ENCODE peak calls at places on chromosome 17, in six cellular contexts. N is OCI-LY7, F is astrocyte of the spinal cord, W is lower leg skin, S is fibroblast of mammary gland, J is kidney epithelial cell. V is an unnamed sample.
A peak's percentile ranks its signal among the peaks of the same experiment; 100 is the strongest.

GRCh38 chr17:9512323-9513168 is 63.1 kb downstream of the STX8 start:
- DNase-seq in F (peak; percentile 86), N (no peak), S (peak; percentile 79), J (peak; percentile 26), W (no peak), V (peak; percentile 86)

GRCh38 chr17:43679911-43680310 is 18.2 kb upstream of the MEOX1 start:
- DNase-seq in S (no peak), N (no peak), W (no peak), F (no peak), J (no peak), V (no peak)

GRCh38 chr17:19260958-19261357 is 23.8 kb downstream of the EPN2 start:
- DNase-seq in F (no peak), S (no peak), W (no peak), J (no peak), N (no peak), V (no peak)

GRCh38 chr17:80791758-80792284 is 199.8 kb upstream of the CHMP6 start:
- DNase-seq in S (peak; percentile 99), W (peak; percentile 93), J (peak; percentile 82), N (no peak), F (peak; percentile 96), V (peak; percentile 97)

GRCh38 chr17:40180694-40181093 is 3.4 kb downstream of the RAPGEFL1 start:
- DNase-seq in S (no peak), N (no peak), F (no peak), W (peak; percentile 92), J (no peak), V (no peak)

GRCh38 chr17:81440511-81441244 is 45.4 kb downstream of the BAHCC1 start:
- DNase-seq in F (no peak), W (no peak), N (peak; percentile 81), S (no peak), J (no peak), V (no peak)

GRCh38 chr17:40448213-40448638 is 5.0 kb downstream of the IGFBP4 start:
- DNase-seq in S (peak; percentile 67), F (no peak), N (no peak), W (no peak), J (no peak), V (peak; percentile 34)

GRCh38 chr17:78621720-78622490 is 44.7 kb upstream of the DNAH17 start:
- DNase-seq in N (no peak), F (no peak), W (no peak), J (no peak), S (no peak), V (no peak)

GRCh38 chr17:13029340-13029739 is 11.5 kb upstream of the ELAC2 start:
- DNase-seq in F (no peak), W (peak; percentile 8), N (no peak), J (no peak), S (no peak), V (no peak)

GRCh38 chr17:82215095-82215971 is 2.7 kb upstream of the CCDC57 start:
- DNase-seq in F (no peak), W (peak; percentile 84), S (no peak), J (no peak), N (no peak), V (peak; percentile 36)

GRCh38 chr17:7213895-7214299 is 5.7 kb downstream of the DLG4 start:
- DNase-seq in N (peak; percentile 86), W (peak; percentile 91), F (peak; percentile 79), S (peak; percentile 80), J (no peak), V (peak; percentile 85)

GRCh38 chr17:76869878-76870714 is 1.9 kb downstream of the MGAT5B start:
- DNase-seq in N (no peak), F (no peak), S (no peak), W (no peak), J (no peak), V (no peak)

GRCh38 chr17:79746955-79747507 is 16.3 kb downstream of the ENPP7 start:
- DNase-seq in F (no peak), N (no peak), W (no peak), J (no peak), S (no peak), V (peak; percentile 6)

GRCh38 chr17:78142113-78142861 is 3.9 kb upstream of the C17orf99 start:
- DNase-seq in F (peak; percentile 55), N (no peak), W (peak; percentile 87), J (peak; percentile 93), S (peak; percentile 78), V (no peak)

GRCh38 chr17:80990921-80991644 is 558 bp upstream of the CHMP6 start:
- DNase-seq in J (no peak), S (no peak), F (no peak), N (no peak), W (peak; percentile 82), V (no peak)

GRCh38 chr17:34579979-34580684 is 750 bp downstream of the TMEM132E start:
- DNase-seq in S (peak; percentile 0), N (no peak), J (no peak), W (no peak), F (no peak), V (peak; percentile 7)

GRCh38 chr17:42979511-42980273 is at the start of gene PTGES3L:
- DNase-seq in W (no peak), J (no peak), N (peak; percentile 55), F (peak; percentile 48), S (no peak), V (peak; percentile 49)

GRCh38 chr17:81519284-81520020 is 6.9 kb upstream of the ACTG1 start:
- DNase-seq in J (no peak), N (peak; percentile 78), S (no peak), W (no peak), F (no peak), V (no peak)

GRCh38 chr17:40099627-40100418 is 566 bp downstream of the NR1D1 start:
- DNase-seq in F (no peak), J (no peak), S (no peak), W (no peak), N (no peak), V (no peak)

GRCh38 chr17:67392111-67392510 is 15.0 kb downstream of the PITPNC1 start:
- DNase-seq in N (no peak), F (no peak), W (no peak), J (no peak), S (no peak), V (no peak)

GRCh38 chr17:67390006-67390645 is 13.0 kb downstream of the PITPNC1 start:
- DNase-seq in N (no peak), S (no peak), F (no peak), W (no peak), J (no peak), V (no peak)

GRCh38 chr17:67388986-67389385 is 11.9 kb downstream of the PITPNC1 start:
- DNase-seq in N (no peak), W (no peak), S (no peak), J (no peak), F (no peak), V (no peak)

GRCh38 chr17:67393809-67394418 is 16.8 kb downstream of the PITPNC1 start:
- DNase-seq in W (no peak), S (no peak), F (no peak), N (no peak), J (no peak), V (no peak)

GRCh38 chr17:67390646-67391480 is 13.8 kb downstream of the PITPNC1 start:
- DNase-seq in J (peak; percentile 91), W (no peak), F (peak; percentile 96), N (no peak), S (peak; percentile 99), V (peak; percentile 97)
- H3K4me3 ChIP-seq in J (no peak overlapping the region), W (no peak overlapping the region), F (no peak overlapping the region), N (no peak overlapping the region), S (peak overlapping the region; percentile 2), V (no peak overlapping the region)

DNA sequence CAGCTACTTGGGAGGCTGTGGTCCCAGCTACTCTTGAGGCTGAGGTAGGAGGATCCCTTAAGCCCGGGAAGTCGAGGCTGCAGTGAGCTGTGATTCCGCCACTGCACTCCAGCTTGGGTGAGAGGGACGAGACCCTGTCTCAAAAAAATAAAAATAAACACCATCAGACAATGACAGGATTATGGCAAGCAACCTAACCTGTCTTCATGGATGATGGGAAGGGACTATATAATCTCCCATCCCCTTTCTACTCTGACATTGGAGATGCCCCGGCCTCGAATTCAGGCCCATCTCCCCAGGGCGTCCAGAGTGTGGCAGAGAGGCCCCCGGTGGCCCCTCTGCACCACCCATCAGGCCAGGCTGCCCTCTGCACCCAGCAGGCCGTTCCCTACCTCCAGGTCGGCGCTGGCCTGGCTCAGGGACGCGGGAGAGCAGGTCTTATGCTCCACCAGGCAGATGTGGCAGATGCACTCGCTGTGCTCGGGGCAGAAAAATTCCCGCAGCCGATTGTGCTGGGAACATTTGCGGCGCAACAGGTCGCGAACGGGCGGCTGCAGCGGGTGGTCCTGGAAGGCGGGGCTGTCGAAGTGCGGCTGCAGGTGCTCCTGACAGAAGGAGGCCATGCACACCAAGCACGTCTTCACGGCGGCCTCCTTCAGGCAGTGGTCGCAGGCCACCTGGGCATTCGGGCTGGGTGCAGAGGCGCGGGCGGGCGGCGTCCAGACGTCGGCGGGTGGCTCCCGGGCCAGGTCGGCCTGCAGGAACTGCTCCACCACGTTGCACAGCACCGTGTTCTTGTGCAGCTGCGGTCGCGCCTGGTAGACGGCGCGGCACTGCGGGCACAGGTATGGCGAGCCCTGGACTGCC is 616 bp downstream of the TRIM25 start:
- DNase-seq in N (peak; percentile 50), J (no peak), W (peak; percentile 90), F (no peak), S (no peak), V (peak; percentile 19)
- TF ChIP-seq CTCF in N (no peak), J (no peak), W (no peak), F (no peak), S (no peak), V (no peak)

DNA sequence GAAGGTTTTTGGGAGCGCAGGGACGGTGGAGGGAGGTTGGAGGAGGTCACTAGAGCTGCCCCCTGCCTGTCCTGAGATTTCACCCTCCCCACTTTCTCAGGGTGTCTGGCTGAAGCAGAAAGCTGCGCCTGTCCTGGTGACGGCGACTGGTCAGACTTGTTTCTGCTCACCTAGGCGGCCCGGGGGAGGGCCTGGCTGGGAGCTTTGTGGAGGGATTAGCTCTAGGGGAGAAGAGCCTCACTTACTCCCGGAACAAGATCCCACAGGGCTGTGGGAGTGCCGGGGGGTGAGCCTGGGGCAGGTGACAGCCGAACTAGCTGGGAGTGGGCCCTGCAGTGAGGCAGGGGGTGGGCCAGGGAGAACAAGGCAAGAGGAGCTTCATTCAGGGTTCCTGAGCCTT is 11.5 kb downstream of the NHERF1 start:
- DNase-seq in N (no peak), J (no peak), W (no peak), F (no peak), S (no peak), V (no peak)
- H3K4me3 ChIP-seq in N (no peak overlapping the region), J (no peak overlapping the region), W (no peak overlapping the region), F (no peak overlapping the region), S (no peak overlapping the region), V (no peak overlapping the region)

GRCh38 chr17:28912281-28912937 is 9.5 kb upstream of the DHRS13 start:
- DNase-seq in S (no peak), N (no peak), W (no peak), F (no peak), J (no peak), V (no peak)
- TF ChIP-seq CTCF in S (peak; percentile 42), N (peak; percentile 64), W (no peak), F (peak; percentile 38), J (peak; percentile 17), V (peak; percentile 30)